ENCODE peak calls at places on chromosomes 7 and 10, in eight cellular contexts. C is lower leg skin; W is NCI-H1092; D is T1000; N is naive thymus-derived CD8-positive, alpha-beta T cell; T is type B pancreatic cell; G is neural progenitor cell; H is cardiac fibroblast. Z is an unnamed sample.

GRCh38 chr10:110382695-110383094 is 78.0 kb upstream of the SMNDC1 start:
- DNase-seq in C (no peak), T (no peak), D (no peak), G (no peak), N (no peak), H (no peak), W (no peak), Z (no peak)

GRCh38 chr7:117791877-117792780 is 81.1 kb downstream of the CTTNBP2 start:
- DNase-seq in T (no peak), D (no peak), W (no peak), N (no peak), H (no peak), G (no peak), C (peak), Z (no peak)

GRCh38 chr7:50679218-50680007 is 103.3 kb downstream of the GRB10 start:
- DNase-seq in W (peak), G (peak), N (no peak), T (no peak), C (no peak), D (no peak), H (peak), Z (peak)

GRCh38 chr10:82394122-82394521 is 519.1 kb downstream of the NRG3 start:
- DNase-seq in T (no peak), N (no peak), C (no peak), D (peak), W (no peak), G (no peak), H (no peak), Z (no peak)

GRCh38 chr7:15213093-15213492 is 310.5 kb upstream of the DGKB start:
- DNase-seq in D (no peak), T (no peak), H (no peak), C (no peak), N (no peak), G (no peak), W (no peak), Z (no peak)

GRCh38 chr7:44283381-44284211 is 41.8 kb downstream of the CAMK2B start:
- DNase-seq in C (no peak), W (no peak), N (no peak), G (no peak), D (no peak), T (peak), H (no peak), Z (no peak)

GRCh38 chr7:30136339-30136738 is 1.6 kb downstream of the MTURN start:
- DNase-seq in C (no peak), N (no peak), G (peak), D (no peak), W (peak), H (no peak), T (no peak), Z (peak)

GRCh38 chr10:62076872-62077271 is 175.4 kb downstream of the ARID5B start:
- DNase-seq in W (no peak), C (no peak), N (no peak), H (peak), T (no peak), D (no peak), G (no peak), Z (peak)

GRCh38 chr10:61487506-61487905 is 34.3 kb upstream of the TMEM26 start:
- DNase-seq in C (no peak), H (no peak), G (no peak), D (no peak), W (no peak), N (no peak), T (no peak), Z (peak)

GRCh38 chr10:121900443-121901174 is 27.2 kb downstream of the ATE1 start:
- DNase-seq in T (no peak), H (peak), W (peak), N (no peak), G (peak), C (no peak), D (no peak), Z (peak)

GRCh38 chr7:138739859-138740258 is 38.7 kb upstream of the SVOPL start:
- DNase-seq in W (no peak), G (no peak), T (no peak), N (no peak), D (no peak), C (no peak), H (no peak), Z (no peak)

GRCh38 chr7:137578541-137578940 is 235.0 kb upstream of the PTN start:
- DNase-seq in D (no peak), G (no peak), C (no peak), H (no peak), T (no peak), W (no peak), N (no peak), Z (no peak)

GRCh38 chr7:43394441-43395130 is 188.3 kb upstream of the STK17A start:
- DNase-seq in G (no peak), H (no peak), N (no peak), T (no peak), W (no peak), C (no peak), D (peak), Z (peak)

GRCh38 chr10:26448706-26449435 is 10.7 kb downstream of the APBB1IP start:
- DNase-seq in G (no peak), N (peak), T (no peak), H (no peak), W (no peak), C (no peak), D (no peak), Z (no peak)

GRCh38 chr10:87038786-87039185 is 18.7 kb downstream of the FAM25A start:
- DNase-seq in T (no peak), H (peak), C (peak), N (no peak), G (no peak), D (no peak), W (no peak), Z (no peak)

GRCh38 chr10:3136763-3137611 is 35.6 kb downstream of the PITRM1 start:
- DNase-seq in N (no peak), W (no peak), C (no peak), D (no peak), G (no peak), H (peak), T (no peak), Z (no peak)

GRCh38 chr10:5411941-5412276 is 448 bp upstream of the NET1 start:
- DNase-seq in D (no peak), T (no peak), W (no peak), C (no peak), G (no peak), H (no peak), N (no peak), Z (no peak)

GRCh38 chr10:36351159-36351558 is 709.1 kb upstream of the FZD8 start:
- DNase-seq in W (no peak), G (no peak), H (peak), D (no peak), N (no peak), T (no peak), C (no peak), Z (no peak)

GRCh38 chr10:43574035-43574892 is at the start of gene ZNF239:
- DNase-seq in N (peak), D (peak), T (peak), W (peak), G (peak), C (peak), H (peak), Z (peak)

GRCh38 chr7:28640026-28640425 is 227.7 kb downstream of the CREB5 start:
- DNase-seq in G (no peak), T (no peak), C (no peak), W (no peak), D (no peak), H (no peak), N (no peak), Z (no peak)

GRCh38 chr10:119679480-119679829 is 28.3 kb downstream of the BAG3 start:
- DNase-seq in N (no peak), C (no peak), D (no peak), T (no peak), G (no peak), H (no peak), W (no peak), Z (no peak)

GRCh38 chr7:122056977-122057376 is 87.1 kb downstream of the AASS start:
- DNase-seq in G (no peak), D (no peak), W (no peak), H (peak), N (no peak), T (no peak), C (no peak), Z (peak)

GRCh38 chr7:137927386-137927785 is 74.5 kb downstream of the CREB3L2 start:
- DNase-seq in T (no peak), H (no peak), N (no peak), C (no peak), G (no peak), W (no peak), D (no peak), Z (no peak)

GRCh38 chr10:68212721-68213352 is 19.1 kb downstream of the ATOH7 start:
- DNase-seq in G (no peak), D (no peak), H (peak), N (no peak), T (no peak), C (no peak), W (peak), Z (peak)

GRCh38 chr10:6625428-6625827 is 45.4 kb upstream of the PRKCQ start:
- DNase-seq in W (no peak), G (peak), C (no peak), T (no peak), D (no peak), H (no peak), N (peak), Z (no peak)

GRCh38 chr7:137980308-137980707 is 21.6 kb downstream of the CREB3L2 start:
- DNase-seq in N (no peak), D (no peak), H (no peak), C (no peak), T (no peak), W (no peak), G (no peak), Z (no peak)

GRCh38 chr10:132096223-132096622 is 30.5 kb downstream of the JAKMIP3 start:
- DNase-seq in N (no peak), W (no peak), D (no peak), H (no peak), T (peak), G (no peak), C (no peak), Z (peak)

GRCh38 chr7:102426268-102427031 is 6.9 kb upstream of the ORAI2 start:
- DNase-seq in N (peak), C (no peak), D (no peak), T (no peak), H (no peak), W (no peak), G (no peak), Z (no peak)